ENCODE peak calls at places on chromosomes 12 and 14, in eight cellular contexts. I, Y, P, L, Q, J, K and B are unnamed samples. For H3K27me3, the result is how much of the 10 kb centered on the place peaks cover.

GRCh38 chr12:5432011-5432400 is at the start of gene NTF3:
- ATAC-seq in I (no peak), L (peak), Q (no peak), J (no peak), P (no peak), Y (no peak), K (no peak), B (no peak)

GRCh38 chr14:59870277-59871165 is at the start of gene RTN1:
- ATAC-seq in Q (peak), K (no peak), Y (peak), P (peak), L (peak), J (peak), I (peak), B (peak)

GRCh38 chr14:65704850-65705249 is 292.3 kb downstream of the FUT8 start:
- ATAC-seq in Q (no peak), L (no peak), J (no peak), P (no peak), K (no peak), I (no peak), Y (peak), B (no peak)

GRCh38 chr12:106229036-106229591 is 18.7 kb downstream of the CKAP4 start:
- ATAC-seq in J (no peak), Y (no peak), Q (no peak), I (no peak), K (no peak), P (no peak), L (no peak), B (no peak)

GRCh38 chr12:106682594-106683234 is 91.8 kb upstream of the RIC8B start:
- ATAC-seq in L (peak), P (peak), Q (no peak), Y (peak), K (peak), I (no peak), J (peak), B (no peak)

GRCh38 chr12:111598637-111599458 is at the start of gene ATXN2:
- ATAC-seq in K (peak), L (no peak), J (peak), Y (peak), P (peak), Q (peak), I (peak), B (peak)

GRCh38 chr12:49346659-49347306 is at the start of gene DNAJC22:
- ATAC-seq in P (no peak), I (peak), Q (no peak), Y (peak), J (peak), L (peak), K (peak), B (no peak)

GRCh38 chr12:32446306-32447119 is 47.2 kb downstream of the FGD4 start:
- ATAC-seq in Q (no peak), K (no peak), J (peak), P (no peak), Y (no peak), L (peak), I (no peak), B (no peak)

GRCh38 chr14:50260511-50260910 is 29.1 kb upstream of the SOS2 start:
- ATAC-seq in I (peak), L (peak), Q (no peak), J (peak), P (peak), K (peak), Y (peak), B (no peak)

GRCh38 chr12:89126712-89127111 is 225.6 kb downstream of the DUSP6 start:
- ATAC-seq in Y (no peak), P (no peak), Q (no peak), I (no peak), L (no peak), J (no peak), K (no peak), B (no peak)

GRCh38 chr12:83145325-83145724 is 458.6 kb downstream of the TMTC2 start:
- ATAC-seq in I (no peak), P (no peak), L (no peak), Y (no peak), Q (no peak), J (no peak), K (no peak), B (no peak)

GRCh38 chr12:24424889-24425600 is 475.6 kb upstream of the SOX5 start:
- ATAC-seq in K (no peak), J (no peak), L (no peak), Y (no peak), Q (no peak), P (no peak), I (no peak), B (no peak)

GRCh38 chr12:12017798-12018197 is 52.9 kb upstream of the BCL2L14 start:
- ATAC-seq in K (no peak), P (no peak), J (no peak), Y (no peak), Q (no peak), I (no peak), L (peak), B (no peak)

GRCh38 chr14:72828604-72829003 is 65.3 kb downstream of the DPF3 start:
- ATAC-seq in K (no peak), Q (no peak), J (no peak), L (no peak), I (no peak), P (no peak), Y (no peak), B (no peak)

GRCh38 chr12:56110571-56110970 is 5.9 kb upstream of the RPL41 start:
- ATAC-seq in Y (no peak), I (no peak), P (no peak), K (no peak), L (no peak), Q (no peak), J (no peak), B (no peak)

GRCh38 chr14:90356925-90357324 is 25.2 kb upstream of the NRDE2 start:
- ATAC-seq in L (no peak), P (no peak), K (no peak), J (peak), I (no peak), Y (no peak), Q (no peak), B (no peak)

GRCh38 chr14:90355540-90356518 is 24.1 kb upstream of the NRDE2 start:
- ATAC-seq in J (peak), K (no peak), Q (no peak), Y (no peak), L (no peak), P (peak), I (no peak), B (no peak)

GRCh38 chr14:90349729-90350128 is 18.0 kb upstream of the NRDE2 start:
- ATAC-seq in Q (no peak), J (no peak), P (no peak), Y (peak), I (no peak), K (no peak), L (no peak), B (no peak)

GRCh38 chr14:90354551-90355298 is 23.0 kb upstream of the NRDE2 start:
- ATAC-seq in Y (no peak), K (no peak), Q (no peak), L (no peak), P (no peak), J (no peak), I (no peak), B (no peak)
- TF ChIP-seq POLR2AphosphoS5 in Y (no peak), K (no peak), Q (no peak), L (no peak), P (no peak), J (no peak), I (no peak), B (no peak)

GRCh38 chr14:101711041-101711861 is 50.3 kb upstream of the PPP2R5C start:
- ATAC-seq in Y (no peak), K (peak), L (no peak), Q (no peak), I (no peak), P (no peak), J (no peak), B (no peak)
- TF ChIP-seq CTCF in Y (no peak), K (no peak), L (no peak), Q (no peak), I (no peak), P (no peak), J (no peak), B (no peak)

DNA sequence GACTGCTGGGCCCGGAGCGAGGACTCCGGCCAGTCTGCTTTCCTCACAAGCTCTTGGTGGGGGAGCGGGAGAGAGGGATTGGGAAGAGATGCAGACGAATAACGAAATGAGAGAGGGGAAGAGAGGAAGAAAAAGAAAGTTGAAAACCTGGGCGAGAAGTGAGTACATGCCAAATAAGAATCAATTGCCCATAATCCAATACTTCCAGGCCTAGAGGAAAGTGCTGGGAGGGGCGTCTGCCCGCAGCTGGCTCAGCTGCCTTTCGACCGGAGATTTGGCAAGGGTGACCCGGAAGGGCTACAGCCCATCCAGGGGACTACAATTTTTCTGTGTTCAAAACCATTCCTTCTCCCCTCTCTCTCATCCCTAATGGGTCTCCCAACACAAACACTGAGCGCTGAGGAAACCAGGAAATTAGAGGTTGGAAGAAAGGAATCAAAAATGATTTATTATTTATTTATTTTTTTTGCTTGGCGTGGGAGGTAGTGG is 4.9 kb downstream of the NKX2-1 start:
- ATAC-seq in L (no peak), Q (no peak), P (no peak), I (no peak), Y (no peak), J (no peak), K (no peak), B (no peak)
- H3K27me3 ChIP-seq in L (half or more), Q (half or more), P (under half), I (under half), Y (under half), J (half or more), K (half or more), B (half or more)

GRCh38 chr12:119318811-119319210 is 15.7 kb upstream of the CCDC60 start:
- ATAC-seq in I (no peak), Y (no peak), J (no peak), Q (no peak), P (no peak), K (no peak), L (no peak), B (no peak)
- TF ChIP-seq POLR2AphosphoS5 in I (no peak), Y (no peak), J (no peak), Q (no peak), P (no peak), K (no peak), L (no peak), B (no peak)

GRCh38 chr12:8156845-8157244 is at the start of gene ZNF705A:
- ATAC-seq in I (no peak), Y (no peak), L (no peak), J (no peak), Q (no peak), P (no peak), K (no peak), B (no peak)
- TF ChIP-seq CTCF in I (no peak), Y (no peak), L (no peak), J (no peak), Q (no peak), P (no peak), K (no peak), B (no peak)

GRCh38 chr12:3747976-3748619 is 4.8 kb downstream of the CRACR2A start:
- ATAC-seq in I (no peak), L (no peak), K (no peak), Q (no peak), Y (no peak), P (no peak), J (no peak), B (no peak)
- H3K27me3 ChIP-seq in I (under half), L (under half), K (under half), Q (under half), Y (under half), P (under half), J (under half), B (under half)

GRCh38 chr12:97837401-97837800 is 374.8 kb downstream of the RMST start:
- ATAC-seq in I (no peak), P (no peak), K (no peak), L (no peak), J (no peak), Y (no peak), Q (peak), B (peak)
- TF ChIP-seq POLR2AphosphoS5 in I (no peak), P (no peak), K (no peak), L (no peak), J (no peak), Y (no peak), Q (no peak), B (no peak)

DNA sequence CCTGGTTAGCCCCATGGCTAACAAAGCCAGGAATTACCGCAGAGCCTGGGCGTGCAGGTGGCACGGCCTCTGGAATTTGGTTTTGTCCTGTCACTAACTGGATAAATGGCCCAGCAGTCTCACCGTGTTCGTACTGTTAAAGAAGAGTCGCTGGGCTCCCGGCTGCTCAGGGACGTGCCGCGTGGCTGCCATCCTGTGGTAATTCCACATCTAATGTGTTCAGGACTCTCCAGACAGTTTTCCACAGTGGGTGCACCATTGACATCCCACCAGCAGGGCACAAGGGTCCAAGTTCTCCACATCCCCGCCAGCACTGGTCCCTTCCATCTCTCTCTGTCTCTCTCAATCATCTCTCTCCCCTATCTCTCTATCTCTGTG is 19.6 kb downstream of the NOC4L start:
- ATAC-seq in K (peak), P (peak), Y (peak), Q (no peak), L (peak), I (peak), J (peak), B (no peak)
- TF ChIP-seq CTCF in K (peak), P (peak), Y (no peak), Q (no peak), L (peak), I (no peak), J (no peak), B (no peak)

GRCh38 chr14:28777773-28778606 is 11.4 kb downstream of the FOXG1 start:
- ATAC-seq in J (no peak), L (no peak), I (no peak), K (no peak), Q (no peak), Y (no peak), P (no peak), B (no peak)
- H3K27me3 ChIP-seq in J (under half), L (half or more), I (under half), K (under half), Q (under half), Y (under half), P (under half), B (half or more)

DNA sequence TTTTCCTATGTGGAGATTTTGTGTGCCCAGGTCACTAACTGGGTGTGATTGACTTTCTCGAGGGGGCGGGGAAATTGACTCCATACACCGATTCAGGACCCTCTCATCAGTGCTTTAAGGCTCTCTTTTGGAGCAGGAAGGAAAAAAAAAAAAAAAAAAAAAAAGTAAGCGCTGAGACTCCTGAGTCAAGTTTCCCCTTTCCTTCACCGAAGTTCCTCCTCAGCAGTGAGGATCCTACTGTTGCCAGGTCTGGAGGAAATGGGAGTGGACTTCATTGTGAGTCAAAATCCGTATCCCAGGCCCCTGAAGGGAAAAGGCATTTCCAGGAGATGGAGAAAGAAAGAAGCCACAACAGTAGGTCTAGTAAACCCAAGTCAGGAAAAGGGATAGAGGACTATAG is 1.4 kb downstream of the PPFIBP1 start:
- ATAC-seq in L (peak), P (no peak), J (no peak), I (no peak), Y (no peak), K (no peak), Q (no peak), B (no peak)
- TF ChIP-seq POLR2AphosphoS5 in L (no peak), P (no peak), J (no peak), I (no peak), Y (no peak), K (no peak), Q (no peak), B (peak)